ENCODE peak calls at places on chromosomes 5 and 9, in six cellular contexts. M, G, T, Z, B and C are unnamed samples.

GRCh38 chr9:114371986-114372917 is 15.5 kb downstream of the AKNA start:
- DNase-seq in M (no peak), G (no peak), T (no peak), Z (no peak), B (no peak), C (no peak)

GRCh38 chr9:100554935-100555401 is 22.9 kb upstream of the CAVIN4 start:
- DNase-seq in M (no peak), G (no peak), T (peak), Z (peak), B (peak), C (no peak)

GRCh38 chr9:34575775-34576592 is 13.5 kb downstream of the CNTFR start:
- DNase-seq in M (no peak), G (no peak), T (no peak), Z (no peak), B (no peak), C (no peak)

GRCh38 chr5:124665035-124665434 is 81.4 kb downstream of the ZNF608 start:
- DNase-seq in M (no peak), G (no peak), T (no peak), Z (no peak), B (no peak), C (no peak)

GRCh38 chr9:74379718-74380117 is 117.4 kb upstream of the RORB start:
- DNase-seq in M (peak), G (peak), T (no peak), Z (peak), B (no peak), C (no peak)

GRCh38 chr9:114914139-114914538 is 16.3 kb downstream of the TNFSF8 start:
- DNase-seq in M (no peak), G (peak), T (peak), Z (peak), B (no peak), C (no peak)

GRCh38 chr5:107403561-107403960 is 267.2 kb downstream of the EFNA5 start:
- DNase-seq in M (no peak), G (no peak), T (no peak), Z (no peak), B (no peak), C (no peak)

GRCh38 chr9:71741841-71742648 is 26.3 kb downstream of the CEMIP2 start:
- DNase-seq in M (no peak), G (no peak), T (peak), Z (peak), B (no peak), C (no peak)

GRCh38 chr9:68951879-68952659 is 61.8 kb downstream of the PRKACG start:
- DNase-seq in M (no peak), G (no peak), T (no peak), Z (no peak), B (no peak), C (no peak)

GRCh38 chr5:177593511-177593910 is 1.5 kb downstream of the TMED9 start:
- DNase-seq in M (no peak), G (no peak), T (no peak), Z (no peak), B (no peak), C (peak)

GRCh38 chr5:17290620-17290974 is 73.2 kb downstream of the BASP1 start:
- DNase-seq in M (no peak), G (no peak), T (no peak), Z (no peak), B (no peak), C (no peak)

GRCh38 chr5:62732677-62733121 is 154.1 kb downstream of the LRRC70 start:
- DNase-seq in M (no peak), G (no peak), T (peak), Z (no peak), B (no peak), C (no peak)

GRCh38 chr5:71862661-71863060 is 143.6 kb downstream of the CARTPT start:
- DNase-seq in M (no peak), G (no peak), T (no peak), Z (no peak), B (no peak), C (no peak)

GRCh38 chr5:71865202-71865601 is 146.1 kb downstream of the CARTPT start:
- DNase-seq in M (no peak), G (peak), T (peak), Z (peak), B (peak), C (peak)

GRCh38 chr5:71861682-71862457 is 142.8 kb downstream of the CARTPT start:
- DNase-seq in M (no peak), G (no peak), T (no peak), Z (no peak), B (no peak), C (no peak)

GRCh38 chr5:71860048-71860447 is 141.0 kb downstream of the CARTPT start:
- DNase-seq in M (no peak), G (no peak), T (no peak), Z (peak), B (no peak), C (no peak)

DNA sequence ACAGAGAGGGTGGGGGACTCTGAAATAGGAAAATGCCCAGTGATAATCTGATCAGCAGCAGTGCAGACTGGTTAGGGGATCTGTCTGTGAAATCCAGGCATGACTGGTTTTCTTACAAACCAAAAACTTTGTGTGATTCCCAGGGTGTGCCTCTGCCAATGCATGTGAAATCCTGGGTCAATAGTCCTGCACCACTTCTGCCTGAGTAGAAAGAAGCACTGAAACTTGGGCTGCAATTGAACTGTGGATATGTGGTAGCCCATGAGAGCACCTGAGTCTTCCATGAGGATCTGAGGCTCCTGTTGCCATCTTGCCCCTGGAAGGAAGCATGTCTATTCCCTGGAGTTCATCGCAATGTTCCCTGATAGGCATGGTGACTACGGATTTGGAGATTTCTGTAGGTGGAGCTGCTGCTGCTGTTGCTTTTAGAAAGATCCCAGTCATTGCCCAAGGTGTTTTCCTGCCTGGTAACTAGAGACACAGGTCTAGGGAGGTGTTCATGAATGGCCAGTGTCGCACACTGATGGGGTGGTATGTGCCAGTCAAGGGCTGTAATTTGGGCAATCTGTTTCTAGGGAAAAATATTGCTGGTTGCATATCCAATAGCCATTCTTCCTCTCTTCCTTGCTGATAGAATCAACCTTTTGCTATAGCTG is 146.7 kb downstream of the CARTPT start:
- DNase-seq in M (no peak), G (no peak), T (no peak), Z (peak), B (no peak), C (no peak)
- H3K4me3 ChIP-seq in M (no peak), G (no peak), T (no peak), Z (no peak), B (no peak), C (no peak)

GRCh38 chr9:136050266-136050705 is 44.8 kb downstream of the NACC2 start:
- DNase-seq in M (no peak), G (no peak), T (no peak), Z (no peak), B (no peak), C (no peak)
- H3K4me3 ChIP-seq in M (no peak), G (no peak), T (peak), Z (no peak), B (peak), C (peak)

GRCh38 chr5:139652788-139653241 is 4.7 kb downstream of the CXXC5 start:
- DNase-seq in M (no peak), G (no peak), T (no peak), Z (no peak), B (peak), C (no peak)
- H3K4me3 ChIP-seq in M (no peak), G (no peak), T (no peak), Z (peak), B (peak), C (no peak)

DNA sequence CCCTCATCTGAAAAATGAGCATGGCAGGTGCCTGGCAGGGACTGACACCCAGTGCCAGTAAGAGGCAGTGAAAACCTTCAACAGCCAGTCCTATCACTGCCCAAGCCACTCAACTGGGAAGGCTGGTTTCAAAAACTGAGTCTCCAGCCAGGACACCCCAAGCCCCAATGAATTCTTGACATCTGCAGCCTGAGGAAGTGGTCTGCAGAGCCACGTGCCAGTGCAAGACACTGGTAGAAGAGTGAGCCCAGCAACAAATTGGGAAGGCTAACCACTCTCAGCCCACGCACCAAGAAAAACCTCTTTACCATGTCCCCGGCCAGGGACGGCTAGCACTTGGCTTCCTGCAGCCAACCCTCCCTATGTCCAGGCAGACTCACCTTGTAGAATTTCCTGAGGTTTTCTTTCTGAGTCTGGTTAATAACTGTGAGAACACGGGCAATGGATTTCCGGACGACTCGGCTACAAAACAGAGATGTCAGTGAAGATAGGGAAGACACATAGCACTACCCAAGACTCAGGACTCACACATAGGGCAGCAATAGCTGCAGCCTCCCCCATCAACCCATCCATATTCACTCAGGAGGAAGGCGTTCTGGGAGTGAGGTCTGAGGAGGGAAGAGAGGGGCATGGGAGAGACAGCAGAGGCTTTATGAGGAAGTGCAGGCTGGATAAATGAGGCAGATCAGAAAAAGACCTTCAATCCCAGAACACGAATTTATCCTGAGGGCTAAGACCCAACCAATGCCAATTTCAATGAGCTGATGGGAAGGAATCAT is 1.8 kb downstream of the RPL35 start:
- DNase-seq in M (no peak), G (no peak), T (no peak), Z (no peak), B (no peak), C (no peak)
- H3K4me3 ChIP-seq in M (no peak), G (peak), T (peak), Z (peak), B (peak), C (peak)

GRCh38 chr5:131211669-131212068 is 40.9 kb downstream of the LYRM7 start:
- DNase-seq in M (no peak), G (no peak), T (no peak), Z (no peak), B (no peak), C (no peak)
- H3K4me3 ChIP-seq in M (no peak), G (no peak), T (no peak), Z (no peak), B (no peak), C (no peak)